ENCODE peak calls at places on chromosomes 4 and X, in six cellular contexts. G, V, E, D, A and Q are unnamed samples.

GRCh38 chr4:168028568-168028967 is 63.8 kb upstream of the ANXA10 start:
- DNase-seq in D (no peak), A (no peak), E (no peak), V (no peak), G (no peak), Q (no peak)

GRCh38 chrX:129522184-129523059 is 868 bp downstream of the SMARCA1 start:
- DNase-seq in A (no peak), E (peak; percentile 59), G (peak; percentile 34), D (peak; percentile 59), V (peak; percentile 75), Q (no peak)

GRCh38 chrX:154015581-154016264 is 4.0 kb downstream of the IRAK1 start:
- DNase-seq in A (no peak), V (no peak), G (no peak), D (no peak), E (no peak), Q (no peak)

GRCh38 chr4:25160714-25161598 is 707 bp upstream of the SEPSECS start:
- DNase-seq in D (no peak), E (peak; percentile 25), A (no peak), V (no peak), G (no peak), Q (no peak)

GRCh38 chr4:122540827-122541226 is 80.0 kb downstream of the IL21 start:
- DNase-seq in V (no peak), A (no peak), G (no peak), E (no peak), D (no peak), Q (no peak)

GRCh38 chr4:138835833-138836521 is 179.6 kb upstream of the NOCT start:
- DNase-seq in A (no peak), D (no peak), G (peak; percentile 74), E (peak; percentile 59), V (no peak), Q (no peak)

GRCh38 chrX:1316527-1316926 is 20.1 kb upstream of the IL3RA start:
- DNase-seq in D (no peak), V (peak; percentile 80), G (peak; percentile 70), E (no peak), A (no peak), Q (no peak)

GRCh38 chr4:81030617-81031388 is at the start of gene BMP3:
- DNase-seq in G (no peak), E (peak; percentile 2), V (no peak), D (no peak), A (no peak), Q (no peak)

GRCh38 chr4:27861381-27861787 is 1000.7 kb downstream of the STIM2 start:
- DNase-seq in V (no peak), E (peak; percentile 30), A (no peak), G (no peak), D (no peak), Q (no peak)

GRCh38 chrX:17154001-17154400 is 207.5 kb downstream of the REPS2 start:
- DNase-seq in A (no peak), D (no peak), E (no peak), G (no peak), V (no peak), Q (no peak)

GRCh38 chrX:34893741-34894140 is 48.9 kb upstream of the FAM47B start:
- DNase-seq in D (no peak), G (no peak), V (no peak), E (no peak), A (no peak), Q (no peak)

GRCh38 chr4:146336413-146336807 is 122.1 kb downstream of the REELD1 start:
- DNase-seq in D (no peak), E (peak; percentile 4), G (no peak), A (no peak), V (no peak), Q (no peak)

GRCh38 chr4:101232074-101232776 is 115.1 kb downstream of the PPP3CA start:
- DNase-seq in G (no peak), E (no peak), D (no peak), A (no peak), V (peak; percentile 86), Q (no peak)

GRCh38 chr4:93764647-93765246 is 63.8 kb upstream of the ATOH1 start:
- DNase-seq in V (no peak), E (peak; percentile 29), G (no peak), A (peak; percentile 12), D (no peak), Q (no peak)

GRCh38 chrX:40107291-40108083 is 9.7 kb upstream of the BCOR start:
- DNase-seq in A (no peak), D (peak; percentile 51), G (peak; percentile 51), E (peak; percentile 41), V (peak; percentile 87), Q (no peak)

GRCh38 chr4:77052352-77052751 is 23.4 kb downstream of the CCNI start:
- DNase-seq in A (peak; percentile 59), D (peak; percentile 28), G (no peak), V (no peak), E (peak; percentile 70), Q (peak; percentile 75)

GRCh38 chrX:56281789-56282188 is 49.6 kb downstream of the KLF8 start:
- DNase-seq in V (no peak), E (peak; percentile 9), G (no peak), A (peak; percentile 24), D (no peak), Q (no peak)

GRCh38 chr4:680931-681645 is 6.7 kb downstream of the MYL5 start:
- DNase-seq in D (peak; percentile 53), G (peak; percentile 78), A (peak; percentile 67), V (peak; percentile 79), E (peak; percentile 71), Q (peak; percentile 77)

GRCh38 chrX:78527818-78528217 is 131.3 kb downstream of the RTL3 start:
- DNase-seq in A (no peak), E (no peak), G (no peak), D (no peak), V (no peak), Q (no peak)

GRCh38 chr4:105712766-105713165 is 4.2 kb downstream of the GSTCD start:
- DNase-seq in G (no peak), D (no peak), V (no peak), E (no peak), A (no peak), Q (no peak)

GRCh38 chr4:105708376-105709080 is at the start of the genes GSTCD and INTS12:
- DNase-seq in A (peak; percentile 91), V (peak; percentile 97), D (peak; percentile 91), G (peak; percentile 90), E (peak; percentile 94), Q (peak; percentile 81)

GRCh38 chr4:105710012-105710600 is 1.5 kb downstream of the GSTCD start:
- DNase-seq in D (no peak), V (no peak), G (no peak), A (no peak), E (no peak), Q (no peak)

GRCh38 chr4:105709081-105709450 is 482 bp downstream of the GSTCD start:
- DNase-seq in G (no peak), V (no peak), D (no peak), A (peak; percentile 34), E (no peak), Q (peak; percentile 3)

DNA sequence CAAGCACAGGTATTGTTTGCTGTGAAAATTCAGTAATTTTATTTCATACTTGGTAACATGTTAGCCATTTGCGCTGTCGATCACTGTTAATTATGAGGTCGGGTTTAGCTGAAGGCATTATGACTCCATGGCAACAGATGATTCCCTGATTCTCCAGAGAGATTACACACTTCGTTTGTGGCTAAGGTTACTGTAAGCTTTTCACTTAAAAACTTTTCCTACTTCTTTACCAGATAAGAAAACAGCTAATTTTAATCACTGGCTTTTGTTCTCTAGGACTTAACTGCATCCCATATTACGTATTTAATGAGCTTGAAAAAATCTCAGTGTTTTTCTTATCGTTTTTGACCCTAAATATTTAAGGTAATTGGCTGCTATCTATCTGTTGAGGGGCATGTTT is 2.1 kb downstream of the GSTCD start:
- DNase-seq in V (no peak), E (no peak), G (no peak), A (no peak), D (no peak), Q (no peak)
- H3K4me1 ChIP-seq in V (peaks cover 22% of the 10 kb centered on the region), E (no peaks in the 10 kb centered on the region), G (peaks cover 42% of the 10 kb centered on the region), A (peaks cover 39% of the 10 kb centered on the region), D (peaks cover 9% of the 10 kb centered on the region), Q (peaks cover 32% of the 10 kb centered on the region)

GRCh38 chr4:48191758-48192157 is 57.7 kb upstream of the TXK start:
- DNase-seq in D (no peak), E (no peak), G (no peak), V (no peak), A (no peak), Q (no peak)

GRCh38 chr4:48194986-48195773 is 61.1 kb upstream of the TXK start:
- DNase-seq in E (no peak), D (no peak), G (no peak), V (no peak), A (no peak), Q (no peak)

GRCh38 chr4:48193096-48193836 is 59.2 kb upstream of the TXK start:
- DNase-seq in A (no peak), G (no peak), E (no peak), V (no peak), D (no peak), Q (no peak)

GRCh38 chr4:48195853-48196252 is 61.8 kb upstream of the TXK start:
- DNase-seq in G (no peak), D (no peak), V (no peak), A (no peak), E (no peak), Q (no peak)

DNA sequence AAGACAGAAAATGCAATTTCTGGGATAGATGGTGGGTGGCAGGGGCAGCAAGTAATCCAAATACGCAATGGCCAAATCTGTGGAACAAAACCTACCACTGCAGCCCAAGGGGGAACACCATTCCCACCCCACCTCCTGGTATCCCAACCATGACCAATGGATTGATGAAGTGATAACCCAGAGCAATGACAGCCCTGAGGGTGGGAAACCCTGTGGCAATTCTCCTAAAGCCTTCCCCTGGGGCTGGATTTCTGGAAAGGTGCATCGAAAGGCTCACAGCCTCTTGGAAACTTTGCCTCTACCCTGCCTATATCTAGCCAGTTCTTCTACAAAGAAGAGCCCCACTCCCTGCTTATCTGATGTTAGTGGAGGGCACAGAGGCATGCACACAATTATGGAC is 59.9 kb upstream of the TXK start:
- DNase-seq in E (no peak), A (no peak), G (no peak), V (no peak), D (no peak), Q (no peak)
- H3K4me1 ChIP-seq in E (no peaks in the 10 kb centered on the region), A (no peaks in the 10 kb centered on the region), G (no peaks in the 10 kb centered on the region), V (peaks cover 11% of the 10 kb centered on the region), D (no peaks in the 10 kb centered on the region), Q (no peaks in the 10 kb centered on the region)

GRCh38 chr4:85932371-85933305 is 427.2 kb downstream of the MAPK10 start:
- DNase-seq in V (no peak), D (no peak), G (no peak), A (peak; percentile 77), E (no peak), Q (no peak)
- H3K4me1 ChIP-seq in V (peaks cover 13% of the 10 kb centered on the region), D (no peaks in the 10 kb centered on the region), G (peaks cover 52% of the 10 kb centered on the region), A (peaks cover 61% of the 10 kb centered on the region), E (peaks cover 26% of the 10 kb centered on the region), Q (no peaks in the 10 kb centered on the region)

DNA sequence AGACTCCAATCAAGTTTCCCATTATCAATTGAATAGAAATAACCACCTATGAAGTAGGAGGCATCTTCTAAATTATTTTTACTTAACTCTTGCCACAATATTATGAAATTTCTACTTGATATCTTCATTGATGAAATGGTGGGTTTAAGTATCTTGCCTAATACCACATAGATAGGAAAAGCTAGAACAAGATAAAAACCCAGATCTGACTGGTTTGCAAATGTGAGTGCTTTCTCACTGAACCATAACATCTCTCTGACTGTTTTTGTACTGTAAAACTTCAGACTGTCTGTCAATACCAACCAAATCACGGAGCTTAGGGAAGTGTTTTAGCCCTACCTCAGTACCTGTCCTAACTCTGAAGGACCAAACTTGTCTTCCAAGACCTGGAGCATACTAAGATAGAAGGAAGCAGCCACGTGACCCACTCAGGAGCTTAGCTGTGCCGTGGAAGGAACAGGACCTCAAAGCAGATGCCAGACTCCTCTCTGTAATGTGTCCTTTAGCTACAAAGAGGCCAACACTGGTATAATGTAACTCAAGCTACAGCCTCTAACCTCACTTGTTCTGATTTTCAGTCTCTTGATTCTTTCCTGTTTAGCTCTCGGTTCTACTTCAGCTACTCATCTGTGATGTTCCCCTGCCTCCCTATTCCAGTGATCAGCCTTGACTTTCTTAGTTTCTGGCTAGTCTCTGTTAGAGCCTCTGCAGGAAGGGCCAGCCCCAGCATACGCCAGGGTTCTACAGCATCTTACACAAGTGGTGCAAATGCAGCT is 84.4 kb downstream of the LRP2BP start:
- DNase-seq in E (no peak), A (no peak), G (no peak), V (no peak), D (no peak), Q (no peak)
- H3K4me1 ChIP-seq in E (peaks cover 15% of the 10 kb centered on the region), A (no peaks in the 10 kb centered on the region), G (no peaks in the 10 kb centered on the region), V (no peaks in the 10 kb centered on the region), D (no peaks in the 10 kb centered on the region), Q (no peaks in the 10 kb centered on the region)